ENCODE peak calls at places on chromosomes 7 and 10, in four cellular contexts. X is GM12878, Q is HepG2, D is H1. B is an unnamed sample.

GRCh38 chr10:124875596-124875995 is 66.3 kb upstream of the ZRANB1 start:
- DNase-seq in Q (no peak), D (no peak), X (no peak), B (no peak)

GRCh38 chr7:142629588-142630260 is 119.5 kb upstream of the PRSS1 start:
- DNase-seq in D (no peak), Q (no peak), X (no peak), B (no peak)

GRCh38 chr7:90955641-90956207 is 308.5 kb upstream of the FZD1 start:
- DNase-seq in X (no peak), Q (no peak), D (no peak), B (no peak)

GRCh38 chr10:22779331-22780019 is 65.1 kb upstream of the PIP4K2A start:
- DNase-seq in Q (peak), D (no peak), X (no peak), B (no peak)

GRCh38 chr7:117127585-117128168 is 174.4 kb downstream of the ST7 start:
- DNase-seq in D (no peak), X (peak), Q (peak), B (peak)

GRCh38 chr10:46515402-46516192 is 40.9 kb downstream of the GPRIN2 start:
- DNase-seq in Q (no peak), D (peak), X (no peak), B (no peak)

GRCh38 chr7:157250605-157251228 is 86.1 kb upstream of the DNAJB6 start:
- DNase-seq in D (peak), X (no peak), Q (peak), B (peak)

GRCh38 chr10:92385836-92386235 is 94.9 kb downstream of the MARCHF5 start:
- DNase-seq in D (no peak), X (no peak), Q (no peak), B (no peak)

GRCh38 chr7:116528008-116528789 is 3.4 kb downstream of the CAV1 start:
- DNase-seq in D (no peak), X (no peak), Q (no peak), B (no peak)

GRCh38 chr7:142892941-142893340 is 7.4 kb upstream of the TRPV6 start:
- DNase-seq in Q (no peak), D (no peak), X (no peak), B (no peak)

GRCh38 chr10:97738616-97739015 is 1.7 kb downstream of the ZFYVE27 start:
- DNase-seq in D (no peak), X (no peak), Q (no peak), B (no peak)

GRCh38 chr10:97736902-97737769 is at the start of gene ZFYVE27:
- DNase-seq in Q (peak), X (peak), D (peak), B (peak)

GRCh38 chr10:97740613-97741012 is 3.7 kb downstream of the ZFYVE27 start:
- DNase-seq in D (no peak), Q (no peak), X (no peak), B (no peak)

GRCh38 chr10:97736403-97736901 is 476 bp upstream of the ZFYVE27 start:
- DNase-seq in Q (no peak), X (no peak), D (no peak), B (no peak)

GRCh38 chr10:97737770-97738265 is 890 bp downstream of the ZFYVE27 start:
- DNase-seq in Q (no peak), X (no peak), D (no peak), B (peak)
- TF ChIP-seq CBX5 in Q (no peak), X (no peak), D (no peak), B (no peak)

GRCh38 chr7:26690135-26690534 is 174.3 kb downstream of the SKAP2 start:
- DNase-seq in D (no peak), Q (no peak), X (no peak), B (no peak)
- TF ChIP-seq CREB1 in D (no peak), Q (no peak), X (no peak), B (no peak)

GRCh38 chr10:83606275-83606674 is 533.0 kb upstream of the GHITM start:
- DNase-seq in D (peak), X (no peak), Q (no peak), B (no peak)
- TF ChIP-seq CHD2 in D (no peak), X (no peak), Q (no peak), B (no peak)

GRCh38 chr7:46900312-46901263 is 681.3 kb downstream of the TNS3 start:
- DNase-seq in D (no peak), Q (no peak), X (no peak), B (no peak)
- TF ChIP-seq CBX5 in D (no peak), Q (no peak), X (no peak), B (no peak)

GRCh38 chr7:44193011-44193802 is 4.0 kb upstream of the GCK start:
- DNase-seq in D (no peak), Q (no peak), X (no peak), B (peak)
- TF ChIP-seq CREB1 in D (no peak), Q (no peak), X (no peak), B (no peak)

GRCh38 chr10:34985146-34985545 is 105.0 kb downstream of the CUL2 start:
- DNase-seq in Q (no peak), X (no peak), D (no peak), B (no peak)

GRCh38 chr10:34979938-34980337 is 110.2 kb downstream of the CUL2 start:
- DNase-seq in Q (no peak), D (no peak), X (no peak), B (no peak)

GRCh38 chr10:34988397-34989067 is 101.6 kb downstream of the CUL2 start:
- DNase-seq in Q (no peak), X (no peak), D (no peak), B (no peak)

GRCh38 chr10:34981834-34982233 is 108.3 kb downstream of the CUL2 start:
- DNase-seq in D (no peak), Q (no peak), X (no peak), B (no peak)

GRCh38 chr10:34985823-34986222 is 104.3 kb downstream of the CUL2 start:
- DNase-seq in D (no peak), X (no peak), Q (peak), B (no peak)
- TF ChIP-seq CHD2 in D (no peak), X (no peak), Q (no peak), B (no peak)